ENCODE peak calls at places on chromosomes 4 and X, in five cellular contexts. One of them, this sample, is unnamed.

GRCh38 chr4:89363786-89364185 is 56.2 kb upstream of the GPRIN3 start:
- ATAC-seq in heart right ventricle: no peak
- ATAC-seq in activated T-cell treated with anti-CD3 and anti-CD28 coated beads, Interleukin-2, amount 50 U/mL, for 4 hours: no peak
- ATAC-seq in heart left ventricle: no peak
- ATAC-seq in left colon: no peak
- ATAC-seq in this sample: no peak

GRCh38 chrX:19212037-19212436 is 89.8 kb upstream of the ADGRG2 start:
- ATAC-seq in heart right ventricle: no peak
- ATAC-seq in activated T-cell treated with anti-CD3 and anti-CD28 coated beads, Interleukin-2, amount 50 U/mL, for 4 hours: no peak
- ATAC-seq in left colon: no peak
- ATAC-seq in heart left ventricle: no peak
- ATAC-seq in this sample: no peak

GRCh38 chr4:26576171-26576829 is 7.6 kb upstream of the TBC1D19 start:
- ATAC-seq in activated T-cell treated with anti-CD3 and anti-CD28 coated beads, Interleukin-2, amount 50 U/mL, for 4 hours: no peak
- ATAC-seq in heart left ventricle: no peak
- ATAC-seq in left colon: no peak
- ATAC-seq in heart right ventricle: peak; percentile 73
- ATAC-seq in this sample: no peak

GRCh38 chr4:3304831-3305609 is 12.2 kb downstream of the RGS12 start:
- ATAC-seq in left colon: no peak
- ATAC-seq in activated T-cell treated with anti-CD3 and anti-CD28 coated beads, Interleukin-2, amount 50 U/mL, for 4 hours: no peak
- ATAC-seq in heart left ventricle: peak; percentile 62
- ATAC-seq in heart right ventricle: peak; percentile 56
- ATAC-seq in this sample: no peak

GRCh38 chrX:74422576-74423288 is 1.4 kb downstream of the SLC16A2 start:
- ATAC-seq in left colon: peak; percentile 45
- ATAC-seq in heart left ventricle: peak; percentile 68
- ATAC-seq in activated T-cell treated with anti-CD3 and anti-CD28 coated beads, Interleukin-2, amount 50 U/mL, for 4 hours: peak; percentile 12
- ATAC-seq in heart right ventricle: peak; percentile 64
- ATAC-seq in this sample: peak; percentile 31

GRCh38 chrX:76555816-76556215 is 128.3 kb downstream of the MAGEE1 start:
- ATAC-seq in heart left ventricle: no peak
- ATAC-seq in activated T-cell treated with anti-CD3 and anti-CD28 coated beads, Interleukin-2, amount 50 U/mL, for 4 hours: no peak
- ATAC-seq in heart right ventricle: no peak
- ATAC-seq in left colon: no peak
- ATAC-seq in this sample: no peak

GRCh38 chrX:3712080-3712869 is 1.2 kb downstream of the PRKX start:
- ATAC-seq in activated T-cell treated with anti-CD3 and anti-CD28 coated beads, Interleukin-2, amount 50 U/mL, for 4 hours: peak; percentile 4
- ATAC-seq in heart left ventricle: peak; percentile 64
- ATAC-seq in heart right ventricle: peak; percentile 79
- ATAC-seq in left colon: peak; percentile 19
- ATAC-seq in this sample: peak; percentile 1

GRCh38 chr4:138329506-138330070 is 87.4 kb upstream of the SLC7A11 start:
- ATAC-seq in heart left ventricle: no peak
- ATAC-seq in activated T-cell treated with anti-CD3 and anti-CD28 coated beads, Interleukin-2, amount 50 U/mL, for 4 hours: no peak
- ATAC-seq in heart right ventricle: no peak
- ATAC-seq in left colon: no peak
- ATAC-seq in this sample: no peak

GRCh38 chrX:124433186-124433585 is 86.8 kb downstream of the SH2D1A start:
- ATAC-seq in heart left ventricle: no peak
- ATAC-seq in heart right ventricle: no peak
- ATAC-seq in left colon: no peak
- ATAC-seq in activated T-cell treated with anti-CD3 and anti-CD28 coated beads, Interleukin-2, amount 50 U/mL, for 4 hours: no peak
- ATAC-seq in this sample: no peak

GRCh38 chr4:157992038-157992706 is 180.7 kb downstream of the GASK1B start:
- ATAC-seq in heart left ventricle: peak; percentile 84
- ATAC-seq in heart right ventricle: peak; percentile 92
- ATAC-seq in left colon: peak; percentile 69
- ATAC-seq in activated T-cell treated with anti-CD3 and anti-CD28 coated beads, Interleukin-2, amount 50 U/mL, for 4 hours: no peak
- ATAC-seq in this sample: no peak

GRCh38 chr4:81737865-81738559 is 266.3 kb upstream of the RASGEF1B start:
- ATAC-seq in heart right ventricle: no peak
- ATAC-seq in activated T-cell treated with anti-CD3 and anti-CD28 coated beads, Interleukin-2, amount 50 U/mL, for 4 hours: no peak
- ATAC-seq in heart left ventricle: no peak
- ATAC-seq in left colon: peak; percentile 40
- ATAC-seq in this sample: no peak

GRCh38 chr4:68129793-68130192 is at the start of gene TMPRSS11F:
- ATAC-seq in heart left ventricle: no peak
- ATAC-seq in activated T-cell treated with anti-CD3 and anti-CD28 coated beads, Interleukin-2, amount 50 U/mL, for 4 hours: no peak
- ATAC-seq in heart right ventricle: no peak
- ATAC-seq in left colon: no peak
- ATAC-seq in this sample: no peak

GRCh38 chr4:112521123-112522116 is 5.4 kb upstream of the NEUROG2 start:
- ATAC-seq in activated T-cell treated with anti-CD3 and anti-CD28 coated beads, Interleukin-2, amount 50 U/mL, for 4 hours: no peak
- ATAC-seq in left colon: no peak
- ATAC-seq in heart left ventricle: no peak
- ATAC-seq in heart right ventricle: no peak
- ATAC-seq in this sample: no peak

GRCh38 chrX:53440631-53441517 is 6.7 kb upstream of the HSD17B10 start:
- ATAC-seq in activated T-cell treated with anti-CD3 and anti-CD28 coated beads, Interleukin-2, amount 50 U/mL, for 4 hours: no peak
- ATAC-seq in left colon: peak; percentile 42
- ATAC-seq in heart right ventricle: peak; percentile 58
- ATAC-seq in heart left ventricle: peak; percentile 58
- ATAC-seq in this sample: no peak

GRCh38 chrX:45006002-45006800 is 133.2 kb downstream of the KDM6A start:
- ATAC-seq in heart left ventricle: no peak
- ATAC-seq in activated T-cell treated with anti-CD3 and anti-CD28 coated beads, Interleukin-2, amount 50 U/mL, for 4 hours: peak; percentile 66
- ATAC-seq in heart right ventricle: no peak
- ATAC-seq in left colon: no peak
- ATAC-seq in this sample: no peak

GRCh38 chr4:41507292-41507933 is 30.5 kb upstream of the LIMCH1 start:
- ATAC-seq in heart right ventricle: no peak
- ATAC-seq in activated T-cell treated with anti-CD3 and anti-CD28 coated beads, Interleukin-2, amount 50 U/mL, for 4 hours: no peak
- ATAC-seq in left colon: no peak
- ATAC-seq in heart left ventricle: no peak
- ATAC-seq in this sample: no peak

GRCh38 chrX:140180585-140180984 is 215.3 kb upstream of the CXorf66 start:
- ATAC-seq in heart right ventricle: no peak
- ATAC-seq in activated T-cell treated with anti-CD3 and anti-CD28 coated beads, Interleukin-2, amount 50 U/mL, for 4 hours: no peak
- ATAC-seq in heart left ventricle: no peak
- ATAC-seq in left colon: no peak
- ATAC-seq in this sample: no peak

GRCh38 chr4:147780137-147780777 is 48.4 kb downstream of the ARHGAP10 start:
- ATAC-seq in heart right ventricle: peak; percentile 44
- ATAC-seq in heart left ventricle: peak; percentile 54
- ATAC-seq in left colon: peak; percentile 39
- ATAC-seq in activated T-cell treated with anti-CD3 and anti-CD28 coated beads, Interleukin-2, amount 50 U/mL, for 4 hours: peak; percentile 23
- ATAC-seq in this sample: peak; percentile 83

GRCh38 chr4:40656221-40656863 is 26.7 kb upstream of the RBM47 start:
- ATAC-seq in heart right ventricle: no peak
- ATAC-seq in activated T-cell treated with anti-CD3 and anti-CD28 coated beads, Interleukin-2, amount 50 U/mL, for 4 hours: no peak
- ATAC-seq in left colon: no peak
- ATAC-seq in heart left ventricle: no peak
- ATAC-seq in this sample: peak; percentile 99

GRCh38 chrX:110734894-110735541 is 60.6 kb downstream of the CHRDL1 start:
- ATAC-seq in activated T-cell treated with anti-CD3 and anti-CD28 coated beads, Interleukin-2, amount 50 U/mL, for 4 hours: no peak
- ATAC-seq in heart right ventricle: no peak
- ATAC-seq in heart left ventricle: no peak
- ATAC-seq in left colon: no peak
- ATAC-seq in this sample: no peak

GRCh38 chrX:112841820-112842157 is 1.2 kb upstream of the AMOT start:
- ATAC-seq in heart left ventricle: no peak
- ATAC-seq in activated T-cell treated with anti-CD3 and anti-CD28 coated beads, Interleukin-2, amount 50 U/mL, for 4 hours: no peak
- ATAC-seq in heart right ventricle: no peak
- ATAC-seq in left colon: no peak
- ATAC-seq in this sample: no peak

This sample was measured in stimulated activated memory B cell treated with anti-CD40 and anti-IgM and Interleukin-4, amounts not matched to agents 10 μg/mL and 1 μg/mL and 100 μg/mL, for 72 hours.